ENCODE peak calls at places on chromosome 1, in ten cellular contexts. One of them, this sample, is unnamed.

GRCh38 chr1:116001739-116002487 is 25.6 kb downstream of the SLC22A15 start:
- DNase-seq in MCF 10A: peak; percentile 14
- DNase-seq in ELF-1: no peak
- DNase-seq in GM12865: no peak
- DNase-seq in upper lobe of right lung: no peak
- DNase-seq in left ventricle myocardium superior: no peak
- DNase-seq in stimulated activated CD4-positive, alpha-beta T cell treated with anti-CD3 and anti-CD28 coated beads, Interleukin-4, amount 100 ng/mL, for 24 hours: no peak
- DNase-seq in CD4-positive, CD25-positive, alpha-beta regulatory T cell: no peak
- DNase-seq in psoas muscle: no peak
- DNase-seq in NCI-H146: no peak
- DNase-seq in this sample: no peak

GRCh38 chr1:91569411-91570104 is 68.9 kb downstream of the CDC7 start:
- DNase-seq in MCF 10A: peak; percentile 90
- DNase-seq in ELF-1: no peak
- DNase-seq in GM12865: no peak
- DNase-seq in upper lobe of right lung: peak; percentile 78
- DNase-seq in left ventricle myocardium superior: peak; percentile 91
- DNase-seq in stimulated activated CD4-positive, alpha-beta T cell treated with anti-CD3 and anti-CD28 coated beads, Interleukin-4, amount 100 ng/mL, for 24 hours: no peak
- DNase-seq in CD4-positive, CD25-positive, alpha-beta regulatory T cell: no peak
- DNase-seq in psoas muscle: peak; percentile 90
- DNase-seq in NCI-H146: no peak
- DNase-seq in this sample: no peak

GRCh38 chr1:165303415-165303814 is 53.1 kb downstream of the LMX1A start:
- DNase-seq in MCF 10A: no peak
- DNase-seq in ELF-1: no peak
- DNase-seq in GM12865: no peak
- DNase-seq in upper lobe of right lung: no peak
- DNase-seq in left ventricle myocardium superior: no peak
- DNase-seq in stimulated activated CD4-positive, alpha-beta T cell treated with anti-CD3 and anti-CD28 coated beads, Interleukin-4, amount 100 ng/mL, for 24 hours: no peak
- DNase-seq in CD4-positive, CD25-positive, alpha-beta regulatory T cell: no peak
- DNase-seq in psoas muscle: peak; percentile 77
- DNase-seq in NCI-H146: no peak
- DNase-seq in this sample: no peak

GRCh38 chr1:1157426-1157913 is 16.2 kb upstream of the TTLL10 start:
- DNase-seq in MCF 10A: peak; percentile 93
- DNase-seq in ELF-1: peak; percentile 62
- DNase-seq in GM12865: peak; percentile 86
- DNase-seq in upper lobe of right lung: peak; percentile 95
- DNase-seq in left ventricle myocardium superior: peak; percentile 93
- DNase-seq in stimulated activated CD4-positive, alpha-beta T cell treated with anti-CD3 and anti-CD28 coated beads, Interleukin-4, amount 100 ng/mL, for 24 hours: peak; percentile 65
- DNase-seq in CD4-positive, CD25-positive, alpha-beta regulatory T cell: peak; percentile 66
- DNase-seq in psoas muscle: peak; percentile 92
- DNase-seq in NCI-H146: peak; percentile 89
- DNase-seq in this sample: peak; percentile 95

GRCh38 chr1:62523860-62524259 is 73.5 kb upstream of the ANGPTL3 start:
- DNase-seq in MCF 10A: no peak
- DNase-seq in ELF-1: no peak
- DNase-seq in GM12865: no peak
- DNase-seq in upper lobe of right lung: no peak
- DNase-seq in left ventricle myocardium superior: no peak
- DNase-seq in stimulated activated CD4-positive, alpha-beta T cell treated with anti-CD3 and anti-CD28 coated beads, Interleukin-4, amount 100 ng/mL, for 24 hours: no peak
- DNase-seq in CD4-positive, CD25-positive, alpha-beta regulatory T cell: no peak
- DNase-seq in psoas muscle: no peak
- DNase-seq in NCI-H146: no peak
- DNase-seq in this sample: no peak

GRCh38 chr1:248618878-248619277 is 16.0 kb downstream of the OR2T11 start:
- DNase-seq in MCF 10A: peak; percentile 80
- DNase-seq in ELF-1: peak; percentile 15
- DNase-seq in GM12865: peak; percentile 66
- DNase-seq in upper lobe of right lung: no peak
- DNase-seq in left ventricle myocardium superior: peak; percentile 71
- DNase-seq in stimulated activated CD4-positive, alpha-beta T cell treated with anti-CD3 and anti-CD28 coated beads, Interleukin-4, amount 100 ng/mL, for 24 hours: peak; percentile 61
- DNase-seq in CD4-positive, CD25-positive, alpha-beta regulatory T cell: peak; percentile 55
- DNase-seq in psoas muscle: peak; percentile 57
- DNase-seq in NCI-H146: peak; percentile 24
- DNase-seq in this sample: no peak

GRCh38 chr1:193104496-193104905 is 713 bp downstream of the GLRX2 start:
- DNase-seq in MCF 10A: peak; percentile 71
- DNase-seq in ELF-1: peak; percentile 74
- DNase-seq in GM12865: peak; percentile 42
- DNase-seq in upper lobe of right lung: peak; percentile 85
- DNase-seq in left ventricle myocardium superior: peak; percentile 69
- DNase-seq in stimulated activated CD4-positive, alpha-beta T cell treated with anti-CD3 and anti-CD28 coated beads, Interleukin-4, amount 100 ng/mL, for 24 hours: peak; percentile 20
- DNase-seq in CD4-positive, CD25-positive, alpha-beta regulatory T cell: no peak
- DNase-seq in psoas muscle: no peak
- DNase-seq in NCI-H146: peak; percentile 64
- DNase-seq in this sample: peak; percentile 58

GRCh38 chr1:24186711-24186992 is 437 bp downstream of the IFNLR1 start:
- DNase-seq in MCF 10A: no peak
- DNase-seq in ELF-1: no peak
- DNase-seq in GM12865: no peak
- DNase-seq in upper lobe of right lung: no peak
- DNase-seq in left ventricle myocardium superior: no peak
- DNase-seq in stimulated activated CD4-positive, alpha-beta T cell treated with anti-CD3 and anti-CD28 coated beads, Interleukin-4, amount 100 ng/mL, for 24 hours: no peak
- DNase-seq in CD4-positive, CD25-positive, alpha-beta regulatory T cell: no peak
- DNase-seq in psoas muscle: no peak
- DNase-seq in NCI-H146: no peak
- DNase-seq in this sample: no peak

GRCh38 chr1:157540160-157540748 is 12.1 kb downstream of the FCRL5 start:
- DNase-seq in MCF 10A: no peak
- DNase-seq in ELF-1: peak; percentile 81
- DNase-seq in GM12865: no peak
- DNase-seq in upper lobe of right lung: no peak
- DNase-seq in left ventricle myocardium superior: no peak
- DNase-seq in stimulated activated CD4-positive, alpha-beta T cell treated with anti-CD3 and anti-CD28 coated beads, Interleukin-4, amount 100 ng/mL, for 24 hours: no peak
- DNase-seq in CD4-positive, CD25-positive, alpha-beta regulatory T cell: no peak
- DNase-seq in psoas muscle: no peak
- DNase-seq in NCI-H146: no peak
- DNase-seq in this sample: peak; percentile 17

GRCh38 chr1:94817697-94818096 is 2.5 kb upstream of the SLC44A3 start:
- DNase-seq in MCF 10A: no peak
- DNase-seq in ELF-1: no peak
- DNase-seq in GM12865: no peak
- DNase-seq in upper lobe of right lung: no peak
- DNase-seq in left ventricle myocardium superior: no peak
- DNase-seq in stimulated activated CD4-positive, alpha-beta T cell treated with anti-CD3 and anti-CD28 coated beads, Interleukin-4, amount 100 ng/mL, for 24 hours: no peak
- DNase-seq in CD4-positive, CD25-positive, alpha-beta regulatory T cell: no peak
- DNase-seq in psoas muscle: no peak
- DNase-seq in NCI-H146: no peak
- DNase-seq in this sample: no peak

GRCh38 chr1:243230914-243231313 is 24.2 kb downstream of the CEP170 start:
- DNase-seq in MCF 10A: peak; percentile 39
- DNase-seq in ELF-1: no peak
- DNase-seq in GM12865: no peak
- DNase-seq in upper lobe of right lung: no peak
- DNase-seq in left ventricle myocardium superior: no peak
- DNase-seq in stimulated activated CD4-positive, alpha-beta T cell treated with anti-CD3 and anti-CD28 coated beads, Interleukin-4, amount 100 ng/mL, for 24 hours: no peak
- DNase-seq in CD4-positive, CD25-positive, alpha-beta regulatory T cell: peak; percentile 13
- DNase-seq in psoas muscle: no peak
- DNase-seq in NCI-H146: peak; percentile 6
- DNase-seq in this sample: peak; percentile 8

GRCh38 chr1:208108646-208109330 is 135.4 kb downstream of the PLXNA2 start:
- DNase-seq in MCF 10A: no peak
- DNase-seq in ELF-1: no peak
- DNase-seq in GM12865: no peak
- DNase-seq in upper lobe of right lung: no peak
- DNase-seq in left ventricle myocardium superior: no peak
- DNase-seq in stimulated activated CD4-positive, alpha-beta T cell treated with anti-CD3 and anti-CD28 coated beads, Interleukin-4, amount 100 ng/mL, for 24 hours: no peak
- DNase-seq in CD4-positive, CD25-positive, alpha-beta regulatory T cell: no peak
- DNase-seq in psoas muscle: no peak
- DNase-seq in NCI-H146: no peak
- DNase-seq in this sample: no peak

GRCh38 chr1:18191037-18191867 is 83.7 kb downstream of the IGSF21 start:
- DNase-seq in MCF 10A: no peak
- DNase-seq in ELF-1: no peak
- DNase-seq in GM12865: no peak
- DNase-seq in upper lobe of right lung: no peak
- DNase-seq in left ventricle myocardium superior: no peak
- DNase-seq in stimulated activated CD4-positive, alpha-beta T cell treated with anti-CD3 and anti-CD28 coated beads, Interleukin-4, amount 100 ng/mL, for 24 hours: no peak
- DNase-seq in CD4-positive, CD25-positive, alpha-beta regulatory T cell: no peak
- DNase-seq in psoas muscle: no peak
- DNase-seq in NCI-H146: no peak
- DNase-seq in this sample: no peak

GRCh38 chr1:75632350-75632949 is 21.5 kb upstream of the SLC44A5 start:
- DNase-seq in MCF 10A: peak; percentile 58
- DNase-seq in ELF-1: no peak
- DNase-seq in GM12865: peak; percentile 27
- DNase-seq in upper lobe of right lung: no peak
- DNase-seq in left ventricle myocardium superior: no peak
- DNase-seq in stimulated activated CD4-positive, alpha-beta T cell treated with anti-CD3 and anti-CD28 coated beads, Interleukin-4, amount 100 ng/mL, for 24 hours: no peak
- DNase-seq in CD4-positive, CD25-positive, alpha-beta regulatory T cell: peak; percentile 11
- DNase-seq in psoas muscle: no peak
- DNase-seq in NCI-H146: peak; percentile 40
- DNase-seq in this sample: peak; percentile 56

GRCh38 chr1:91730781-91731732 is 154.9 kb downstream of the TGFBR3 start:
- DNase-seq in MCF 10A: peak; percentile 95
- DNase-seq in ELF-1: no peak
- DNase-seq in GM12865: no peak
- DNase-seq in upper lobe of right lung: peak; percentile 80
- DNase-seq in left ventricle myocardium superior: peak; percentile 61
- DNase-seq in stimulated activated CD4-positive, alpha-beta T cell treated with anti-CD3 and anti-CD28 coated beads, Interleukin-4, amount 100 ng/mL, for 24 hours: peak; percentile 56
- DNase-seq in CD4-positive, CD25-positive, alpha-beta regulatory T cell: no peak
- DNase-seq in psoas muscle: peak; percentile 87
- DNase-seq in NCI-H146: no peak
- DNase-seq in this sample: peak; percentile 23

GRCh38 chr1:40951943-40952743 is 27.4 kb upstream of the CTPS1 start:
- DNase-seq in MCF 10A: peak; percentile 75
- DNase-seq in ELF-1: peak; percentile 93
- DNase-seq in GM12865: peak; percentile 51
- DNase-seq in upper lobe of right lung: peak; percentile 87
- DNase-seq in left ventricle myocardium superior: peak; percentile 82
- DNase-seq in stimulated activated CD4-positive, alpha-beta T cell treated with anti-CD3 and anti-CD28 coated beads, Interleukin-4, amount 100 ng/mL, for 24 hours: peak; percentile 64
- DNase-seq in CD4-positive, CD25-positive, alpha-beta regulatory T cell: peak; percentile 48
- DNase-seq in psoas muscle: peak; percentile 79
- DNase-seq in NCI-H146: peak; percentile 66
- DNase-seq in this sample: peak; percentile 91

GRCh38 chr1:167542109-167543032 is 11.2 kb downstream of the CREG1 start:
- DNase-seq in MCF 10A: peak; percentile 77
- DNase-seq in ELF-1: no peak
- DNase-seq in GM12865: peak; percentile 54
- DNase-seq in upper lobe of right lung: no peak
- DNase-seq in left ventricle myocardium superior: no peak
- DNase-seq in stimulated activated CD4-positive, alpha-beta T cell treated with anti-CD3 and anti-CD28 coated beads, Interleukin-4, amount 100 ng/mL, for 24 hours: no peak
- DNase-seq in CD4-positive, CD25-positive, alpha-beta regulatory T cell: peak; percentile 33
- DNase-seq in psoas muscle: no peak
- DNase-seq in NCI-H146: no peak
- DNase-seq in this sample: no peak

GRCh38 chr1:75725861-75726361 is 1.4 kb downstream of the ACADM start:
- DNase-seq in MCF 10A: peak; percentile 13
- DNase-seq in ELF-1: peak; percentile 32
- DNase-seq in GM12865: peak; percentile 32
- DNase-seq in upper lobe of right lung: no peak
- DNase-seq in left ventricle myocardium superior: peak; percentile 25
- DNase-seq in stimulated activated CD4-positive, alpha-beta T cell treated with anti-CD3 and anti-CD28 coated beads, Interleukin-4, amount 100 ng/mL, for 24 hours: no peak
- DNase-seq in CD4-positive, CD25-positive, alpha-beta regulatory T cell: peak; percentile 2
- DNase-seq in psoas muscle: no peak
- DNase-seq in NCI-H146: peak; percentile 48
- DNase-seq in this sample: no peak

GRCh38 chr1:199297174-199297573 is 658.3 kb downstream of the PTPRC start:
- DNase-seq in MCF 10A: no peak
- DNase-seq in ELF-1: no peak
- DNase-seq in GM12865: no peak
- DNase-seq in upper lobe of right lung: no peak
- DNase-seq in left ventricle myocardium superior: no peak
- DNase-seq in stimulated activated CD4-positive, alpha-beta T cell treated with anti-CD3 and anti-CD28 coated beads, Interleukin-4, amount 100 ng/mL, for 24 hours: no peak
- DNase-seq in CD4-positive, CD25-positive, alpha-beta regulatory T cell: no peak
- DNase-seq in psoas muscle: no peak
- DNase-seq in NCI-H146: no peak
- DNase-seq in this sample: no peak